ENCODE peak calls at places on chromosomes 5 and 9, in five cellular contexts. T is right lobe of liver; S is fibroblast of mammary gland; Y is lung; N is CD4-positive, alpha-beta T cell. R is an unnamed sample.
A peak's percentile ranks its signal among the peaks of the same experiment; 100 is the strongest.

GRCh38 chr5:1061916-1062315 is 49.9 kb downstream of the SLC12A7 start:
- DNase-seq in Y (no peak), S (no peak), N (no peak), T (no peak), R (no peak)

GRCh38 chr9:133711428-133712220 is 26.5 kb downstream of the SARDH start:
- DNase-seq in T (peak; percentile 58), S (peak; percentile 55), Y (no peak), N (no peak), R (peak; percentile 5)

GRCh38 chr5:78569441-78569840 is 79.1 kb downstream of the LHFPL2 start:
- DNase-seq in S (peak; percentile 87), T (no peak), Y (no peak), N (no peak), R (peak; percentile 59)

GRCh38 chr5:175206651-175207050 is 237.3 kb downstream of the DRD1 start:
- DNase-seq in Y (no peak), S (no peak), N (no peak), T (no peak), R (no peak)

GRCh38 chr5:36417221-36417620 is 115.5 kb upstream of the RANBP3L start:
- DNase-seq in Y (no peak), N (no peak), T (no peak), S (peak; percentile 43), R (no peak)

GRCh38 chr9:100111235-100111634 is 12.2 kb downstream of the INVS start:
- DNase-seq in T (peak; percentile 90), Y (peak; percentile 74), S (peak; percentile 99), N (no peak), R (no peak)

GRCh38 chr5:31990701-31991110 is 183.4 kb downstream of the GOLPH3 start:
- DNase-seq in S (no peak), Y (no peak), N (no peak), T (no peak), R (no peak)

GRCh38 chr9:73813546-73813945 is 661.9 kb downstream of the ANXA1 start:
- DNase-seq in Y (no peak), T (no peak), N (no peak), S (no peak), R (no peak)

GRCh38 chr5:160467555-160468418 is 46.1 kb downstream of the PTTG1 start:
- DNase-seq in S (peak; percentile 84), T (peak; percentile 85), N (peak; percentile 72), Y (peak; percentile 78), R (peak; percentile 6)

GRCh38 chr9:97928968-97929604 is 6.8 kb upstream of the TRMO start:
- DNase-seq in S (no peak), T (no peak), Y (no peak), N (no peak), R (no peak)

GRCh38 chr9:122005597-122005996 is 87.5 kb downstream of the TTLL11 start:
- DNase-seq in Y (no peak), S (no peak), T (no peak), N (no peak), R (no peak)
- TF ChIP-seq CTCF in Y (no peak), S (peak; percentile 55), T (peak; percentile 43), N (no peak), R (peak; percentile 31)

GRCh38 chr9:124392855-124393460 is 22.3 kb downstream of the PSMB7 start:
- DNase-seq in Y (no peak), S (peak; percentile 98), T (no peak), N (no peak), R (no peak)
- TF ChIP-seq CTCF in Y (no peak), S (peak; percentile 59), T (peak; percentile 37), N (no peak), R (peak; percentile 27)

GRCh38 chr9:114156658-114157421 is 1.5 kb downstream of the COL27A1 start:
- DNase-seq in T (peak; percentile 86), Y (peak; percentile 43), S (peak; percentile 80), N (peak; percentile 8), R (peak; percentile 63)
- TF ChIP-seq CTCF in T (peak; percentile 16), Y (no peak), S (peak; percentile 14), N (no peak), R (no peak)

GRCh38 chr5:172160506-172160905 is 27.5 kb downstream of the STK10 start:
- DNase-seq in N (no peak), Y (no peak), S (no peak), T (no peak), R (no peak)

GRCh38 chr5:172164773-172165212 is 23.2 kb downstream of the STK10 start:
- DNase-seq in N (no peak), T (no peak), Y (no peak), S (peak; percentile 52), R (no peak)

GRCh38 chr5:172163346-172163745 is 24.7 kb downstream of the STK10 start:
- DNase-seq in S (peak; percentile 39), Y (no peak), T (no peak), N (no peak), R (no peak)

GRCh38 chr5:172165465-172165864 is 22.6 kb downstream of the STK10 start:
- DNase-seq in N (no peak), T (no peak), S (no peak), Y (no peak), R (no peak)

DNA sequence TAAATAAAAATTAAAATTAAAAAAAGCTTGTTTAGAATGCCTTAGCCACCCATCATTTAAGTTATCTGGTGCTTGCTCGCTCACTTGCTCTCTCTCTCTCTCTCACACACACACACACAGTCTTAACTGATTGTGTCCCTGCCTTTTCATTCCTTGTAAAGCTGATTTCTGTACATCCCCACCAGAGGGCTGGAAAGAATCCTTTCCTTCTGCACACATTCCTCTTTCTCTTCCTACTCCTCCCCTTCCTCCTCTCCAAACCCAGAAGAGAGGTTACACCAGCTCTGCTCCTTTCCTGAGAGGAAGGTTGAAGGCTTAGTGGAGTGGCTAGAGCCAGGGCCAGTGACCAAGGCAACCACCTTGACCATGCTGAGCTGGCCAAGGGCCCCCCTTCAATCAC is 25.7 kb downstream of the STK10 start:
- DNase-seq in T (no peak), Y (no peak), S (no peak), N (no peak), R (no peak)
- TF ChIP-seq CTCF in T (no peak), Y (no peak), S (no peak), N (no peak), R (no peak)

DNA sequence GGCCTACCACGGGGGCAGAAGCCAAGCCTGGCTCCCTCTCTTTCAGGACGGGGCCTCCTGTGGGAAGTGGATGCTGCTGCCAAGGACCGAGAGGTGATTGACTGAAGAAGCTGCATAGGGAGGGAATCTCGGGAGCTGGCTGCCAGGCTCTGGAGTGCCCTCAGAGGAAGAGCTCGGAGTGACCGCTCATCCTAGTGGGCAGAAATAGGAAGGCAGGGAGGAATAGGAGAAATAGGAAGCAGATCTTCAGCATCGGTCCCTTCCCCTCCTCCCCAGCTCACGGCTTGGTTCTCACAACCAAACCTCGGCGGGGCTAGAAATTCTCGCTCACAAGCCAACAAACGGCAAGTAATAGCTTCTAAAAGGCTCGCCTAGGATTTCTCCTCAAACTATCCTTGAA is 159.9 kb upstream of the RAI14 start:
- DNase-seq in S (peak; percentile 45), T (no peak), Y (no peak), N (no peak), R (no peak)
- TF ChIP-seq CTCF in S (no peak), T (no peak), Y (no peak), N (no peak), R (no peak)

GRCh38 chr9:78856144-78856543 is 559.2 kb downstream of the PSAT1 start:
- DNase-seq in Y (no peak), T (no peak), N (no peak), S (peak; percentile 12), R (no peak)
- TF ChIP-seq CTCF in Y (no peak), T (no peak), N (no peak), S (no peak), R (no peak)

GRCh38 chr9:118829334-118829733 is 539.9 kb downstream of the BRINP1 start:
- DNase-seq in S (peak; percentile 30), N (no peak), Y (no peak), T (no peak), R (no peak)
- TF ChIP-seq CTCF in S (peak; percentile 40), N (no peak), Y (no peak), T (peak; percentile 18), R (peak; percentile 25)